ENCODE peak calls at places on chromosomes 5 and 9, in six cellular contexts. One of them, this sample, is unnamed.

GRCh38 chr5:91301459-91301858 is 81.7 kb downstream of the ARRDC3 start:
- DNase-seq in H9: no peak
- DNase-seq in neuronal stem cell: no peak
- DNase-seq in IMR-90: peak
- DNase-seq in mesenchymal stem cell: peak
- DNase-seq in H1: no peak
- DNase-seq in this sample: peak

GRCh38 chr9:121707477-121708424 is 56.3 kb downstream of the DAB2IP start:
- DNase-seq in H9: no peak
- DNase-seq in neuronal stem cell: no peak
- DNase-seq in IMR-90: no peak
- DNase-seq in mesenchymal stem cell: peak
- DNase-seq in H1: no peak
- DNase-seq in this sample: no peak

GRCh38 chr9:132651259-132651658 is 18.5 kb downstream of the DDX31 start:
- DNase-seq in H9: no peak
- DNase-seq in neuronal stem cell: no peak
- DNase-seq in IMR-90: peak
- DNase-seq in mesenchymal stem cell: peak
- DNase-seq in H1: no peak
- DNase-seq in this sample: peak

GRCh38 chr9:2291980-2292704 is 277.0 kb downstream of the SMARCA2 start:
- DNase-seq in H9: no peak
- DNase-seq in neuronal stem cell: no peak
- DNase-seq in IMR-90: no peak
- DNase-seq in mesenchymal stem cell: no peak
- DNase-seq in H1: no peak
- DNase-seq in this sample: peak

GRCh38 chr5:56457887-56458451 is 224.8 kb upstream of the ANKRD55 start:
- DNase-seq in H9: no peak
- DNase-seq in neuronal stem cell: no peak
- DNase-seq in IMR-90: peak
- DNase-seq in mesenchymal stem cell: no peak
- DNase-seq in H1: no peak
- DNase-seq in this sample: no peak

GRCh38 chr5:132007399-132008162 is 3.9 kb downstream of the ACSL6 start:
- DNase-seq in H9: peak
- DNase-seq in neuronal stem cell: peak
- DNase-seq in IMR-90: peak
- DNase-seq in mesenchymal stem cell: peak
- DNase-seq in H1: peak
- DNase-seq in this sample: peak

GRCh38 chr5:78806544-78806943 is 158.0 kb upstream of the LHFPL2 start:
- DNase-seq in H9: no peak
- DNase-seq in neuronal stem cell: no peak
- DNase-seq in IMR-90: peak
- DNase-seq in mesenchymal stem cell: peak
- DNase-seq in H1: no peak
- DNase-seq in this sample: peak

GRCh38 chr9:18786936-18787658 is 245.9 kb downstream of the SAXO1 start:
- DNase-seq in H9: no peak
- DNase-seq in neuronal stem cell: no peak
- DNase-seq in IMR-90: peak
- DNase-seq in mesenchymal stem cell: peak
- DNase-seq in H1: no peak
- DNase-seq in this sample: no peak

GRCh38 chr5:147904110-147904509 is 2.2 kb downstream of the C5orf46 start:
- DNase-seq in H9: no peak
- DNase-seq in neuronal stem cell: no peak
- DNase-seq in IMR-90: no peak
- DNase-seq in mesenchymal stem cell: no peak
- DNase-seq in H1: no peak
- DNase-seq in this sample: peak

GRCh38 chr9:69985971-69986370 is 57.7 kb upstream of the MAMDC2 start:
- DNase-seq in H9: no peak
- DNase-seq in neuronal stem cell: no peak
- DNase-seq in IMR-90: no peak
- DNase-seq in mesenchymal stem cell: no peak
- DNase-seq in H1: no peak
- DNase-seq in this sample: no peak

GRCh38 chr5:32949571-32949970 is 238.4 kb downstream of the NPR3 start:
- DNase-seq in H9: no peak
- DNase-seq in neuronal stem cell: no peak
- DNase-seq in IMR-90: no peak
- DNase-seq in mesenchymal stem cell: no peak
- DNase-seq in H1: no peak
- DNase-seq in this sample: no peak

GRCh38 chr9:122179054-122179689 is 19.5 kb downstream of the MORN5 start:
- DNase-seq in H9: no peak
- DNase-seq in neuronal stem cell: no peak
- DNase-seq in IMR-90: no peak
- DNase-seq in mesenchymal stem cell: no peak
- DNase-seq in H1: no peak
- DNase-seq in this sample: no peak

GRCh38 chr9:70561111-70561510 is 146.7 kb upstream of the KLF9 start:
- DNase-seq in H9: no peak
- DNase-seq in neuronal stem cell: no peak
- DNase-seq in IMR-90: no peak
- DNase-seq in mesenchymal stem cell: no peak
- DNase-seq in H1: no peak
- DNase-seq in this sample: no peak

GRCh38 chr9:8224381-8224791 is 424.8 kb upstream of the DMAC1 start:
- DNase-seq in H9: no peak
- DNase-seq in neuronal stem cell: no peak
- DNase-seq in IMR-90: no peak
- DNase-seq in mesenchymal stem cell: peak
- DNase-seq in H1: no peak
- DNase-seq in this sample: no peak

GRCh38 chr5:58582411-58583393 is at the start of gene RAB3C:
- DNase-seq in H9: peak
- DNase-seq in neuronal stem cell: peak
- DNase-seq in IMR-90: peak
- DNase-seq in mesenchymal stem cell: peak
- DNase-seq in H1: peak
- DNase-seq in this sample: peak

GRCh38 chr5:172509405-172509781 is 55.1 kb upstream of the SH3PXD2B start:
- DNase-seq in H9: peak
- DNase-seq in neuronal stem cell: no peak
- DNase-seq in IMR-90: no peak
- DNase-seq in mesenchymal stem cell: no peak
- DNase-seq in H1: no peak
- DNase-seq in this sample: no peak

GRCh38 chr5:179890751-179891682 is 16.7 kb downstream of the TBC1D9B start:
- DNase-seq in H9: no peak
- DNase-seq in neuronal stem cell: no peak
- DNase-seq in IMR-90: no peak
- DNase-seq in mesenchymal stem cell: no peak
- DNase-seq in H1: no peak
- DNase-seq in this sample: no peak

GRCh38 chr5:60652206-60652605 is 47.8 kb downstream of the DEPDC1B start:
- DNase-seq in H9: no peak
- DNase-seq in neuronal stem cell: no peak
- DNase-seq in IMR-90: peak
- DNase-seq in mesenchymal stem cell: peak
- DNase-seq in H1: no peak
- DNase-seq in this sample: peak

GRCh38 chr5:65663804-65664521 is 39.1 kb downstream of the SHLD3 start:
- DNase-seq in H9: no peak
- DNase-seq in neuronal stem cell: peak
- DNase-seq in IMR-90: peak
- DNase-seq in mesenchymal stem cell: peak
- DNase-seq in H1: peak
- DNase-seq in this sample: peak

GRCh38 chr5:110413856-110414255 is 312.6 kb downstream of the TMEM232 start:
- DNase-seq in H9: no peak
- DNase-seq in neuronal stem cell: no peak
- DNase-seq in IMR-90: no peak
- DNase-seq in mesenchymal stem cell: peak
- DNase-seq in H1: no peak
- DNase-seq in this sample: no peak

GRCh38 chr9:86714976-86715375 is 232.3 kb downstream of the GAS1 start:
- DNase-seq in H9: no peak
- DNase-seq in neuronal stem cell: no peak
- DNase-seq in IMR-90: peak
- DNase-seq in mesenchymal stem cell: peak
- DNase-seq in H1: no peak
- DNase-seq in this sample: peak

GRCh38 chr5:75566710-75567309 is 44.4 kb upstream of the ANKDD1B start:
- DNase-seq in H9: no peak
- DNase-seq in neuronal stem cell: peak
- DNase-seq in IMR-90: peak
- DNase-seq in mesenchymal stem cell: peak
- DNase-seq in H1: no peak
- DNase-seq in this sample: peak

GRCh38 chr5:72234265-72234700 is 85.8 kb downstream of the MRPS27 start:
- DNase-seq in H9: no peak
- DNase-seq in neuronal stem cell: no peak
- DNase-seq in IMR-90: peak
- DNase-seq in mesenchymal stem cell: peak
- DNase-seq in H1: no peak
- DNase-seq in this sample: peak

GRCh38 chr5:82447913-82448312 is 169.8 kb upstream of the RPS23 start:
- DNase-seq in H9: no peak
- DNase-seq in neuronal stem cell: no peak
- DNase-seq in IMR-90: no peak
- DNase-seq in mesenchymal stem cell: no peak
- DNase-seq in H1: no peak
- DNase-seq in this sample: no peak

GRCh38 chr5:95664204-95664786 is 17.7 kb downstream of the RFESD start:
- DNase-seq in H9: no peak
- DNase-seq in neuronal stem cell: peak
- DNase-seq in IMR-90: peak
- DNase-seq in mesenchymal stem cell: peak
- DNase-seq in H1: no peak
- DNase-seq in this sample: peak

GRCh38 chr5:178236126-178236525 is 3.5 kb upstream of the PHYKPL start:
- DNase-seq in H9: no peak
- DNase-seq in neuronal stem cell: no peak
- DNase-seq in IMR-90: no peak
- DNase-seq in mesenchymal stem cell: no peak
- DNase-seq in H1: no peak
- DNase-seq in this sample: no peak

GRCh38 chr9:32581512-32582143 is 8.7 kb upstream of the NDUFB6 start:
- DNase-seq in H9: peak
- DNase-seq in neuronal stem cell: peak
- DNase-seq in IMR-90: peak
- DNase-seq in mesenchymal stem cell: peak
- DNase-seq in H1: no peak
- DNase-seq in this sample: peak

DNA sequence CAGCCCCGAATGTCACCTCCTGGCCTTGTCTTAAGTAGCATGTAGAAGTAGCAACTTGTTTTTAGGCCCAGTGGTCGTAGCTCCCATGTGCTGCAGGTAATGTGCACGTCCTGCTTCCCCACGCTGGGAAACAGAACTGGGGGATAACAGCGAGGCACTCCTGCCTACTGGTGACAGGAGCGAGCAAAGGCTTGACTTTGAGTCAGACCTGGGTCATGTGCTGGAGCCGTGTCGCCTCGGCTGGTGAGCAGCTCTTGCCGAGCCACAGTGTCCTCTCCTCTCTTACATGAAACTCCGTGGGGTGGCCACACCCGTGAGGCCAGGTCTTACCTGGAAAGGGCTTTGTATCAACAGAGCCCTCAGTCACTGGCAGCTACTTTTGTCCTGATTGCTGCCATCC is 17.5 kb upstream of the POMT1 start:
- DNase-seq in H9: no peak
- DNase-seq in neuronal stem cell: no peak
- DNase-seq in IMR-90: no peak
- DNase-seq in mesenchymal stem cell: no peak
- DNase-seq in H1: no peak
- DNase-seq in this sample: no peak
- H4K91ac ChIP-seq in H9: no peak
- H4K91ac ChIP-seq in neuronal stem cell: no peak
- H4K91ac ChIP-seq in IMR-90: no peak
- H4K91ac ChIP-seq in mesenchymal stem cell: no peak
- H4K91ac ChIP-seq in H1: no peak
- H4K91ac ChIP-seq in this sample: no peak

GRCh38 chr5:154207204-154207603 is 16.7 kb downstream of the GALNT10 start:
- DNase-seq in H9: no peak
- DNase-seq in neuronal stem cell: no peak
- DNase-seq in IMR-90: no peak
- DNase-seq in mesenchymal stem cell: no peak
- DNase-seq in H1: no peak
- DNase-seq in this sample: no peak

GRCh38 chr5:154202379-154203260 is 12.1 kb downstream of the GALNT10 start:
- DNase-seq in H9: no peak
- DNase-seq in neuronal stem cell: no peak
- DNase-seq in IMR-90: no peak
- DNase-seq in mesenchymal stem cell: no peak
- DNase-seq in H1: no peak
- DNase-seq in this sample: no peak

GRCh38 chr5:154206291-154206690 is 15.8 kb downstream of the GALNT10 start:
- DNase-seq in H9: no peak
- DNase-seq in neuronal stem cell: no peak
- DNase-seq in IMR-90: no peak
- DNase-seq in mesenchymal stem cell: no peak
- DNase-seq in H1: no peak
- DNase-seq in this sample: no peak

GRCh38 chr5:154203798-154204578 is 13.5 kb downstream of the GALNT10 start:
- DNase-seq in H9: no peak
- DNase-seq in neuronal stem cell: no peak
- DNase-seq in IMR-90: no peak
- DNase-seq in mesenchymal stem cell: no peak
- DNase-seq in H1: no peak
- DNase-seq in this sample: no peak

GRCh38 chr5:154205441-154206117 is 15.0 kb downstream of the GALNT10 start:
- DNase-seq in H9: no peak
- DNase-seq in neuronal stem cell: no peak
- DNase-seq in IMR-90: peak
- DNase-seq in mesenchymal stem cell: peak
- DNase-seq in H1: no peak
- DNase-seq in this sample: no peak
- H3K9ac ChIP-seq in H9: no peak
- H3K9ac ChIP-seq in neuronal stem cell: no peak
- H3K9ac ChIP-seq in IMR-90: no peak
- H3K9ac ChIP-seq in mesenchymal stem cell: no peak
- H3K9ac ChIP-seq in H1: no peak
- H3K9ac ChIP-seq in this sample: no peak

DNA sequence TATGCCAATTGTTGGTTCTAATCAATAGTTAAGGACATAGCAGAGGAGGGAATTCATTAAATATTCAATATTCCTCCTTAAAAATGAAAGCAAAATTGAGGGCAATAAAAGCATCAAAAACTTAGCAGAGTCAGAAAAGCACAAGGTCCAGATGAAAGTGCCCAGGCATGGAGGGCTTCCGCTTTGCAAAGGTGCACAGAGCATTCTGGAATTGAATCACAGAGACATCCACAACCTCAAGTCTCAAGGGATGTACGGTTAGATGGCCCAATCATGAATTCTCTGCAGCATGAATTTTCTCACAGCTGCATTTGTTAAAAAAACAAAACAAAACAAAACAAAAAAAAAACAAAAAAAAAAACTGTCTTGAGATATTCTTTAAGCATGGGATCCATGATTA is 253.7 kb downstream of the SPOCK1 start:
- DNase-seq in H9: no peak
- DNase-seq in neuronal stem cell: no peak
- DNase-seq in IMR-90: no peak
- DNase-seq in mesenchymal stem cell: no peak
- DNase-seq in H1: no peak
- DNase-seq in this sample: no peak
- H4K91ac ChIP-seq in H9: no peak
- H4K91ac ChIP-seq in neuronal stem cell: no peak
- H4K91ac ChIP-seq in IMR-90: no peak
- H4K91ac ChIP-seq in mesenchymal stem cell: no peak
- H4K91ac ChIP-seq in H1: no peak
- H4K91ac ChIP-seq in this sample: no peak

GRCh38 chr5:100901851-100902341 is 1.2 kb downstream of the ST8SIA4 start:
- DNase-seq in H9: no peak
- DNase-seq in neuronal stem cell: peak
- DNase-seq in IMR-90: no peak
- DNase-seq in mesenchymal stem cell: no peak
- DNase-seq in H1: no peak
- DNase-seq in this sample: peak
- H3K9ac ChIP-seq in H9: no peak
- H3K9ac ChIP-seq in neuronal stem cell: no peak
- H3K9ac ChIP-seq in IMR-90: no peak
- H3K9ac ChIP-seq in mesenchymal stem cell: no peak
- H3K9ac ChIP-seq in H1: peak
- H3K9ac ChIP-seq in this sample: no peak